ENCODE peak calls at places on chromosomes 16 and 17, in four cellular contexts. One of them, this sample, is unnamed.

GRCh38 chr17:9875441-9875840 is 29.6 kb downstream of the RCVRN start:
- DNase-seq in breast epithelium: no peak
- DNase-seq in cardiac fibroblast: no peak
- DNase-seq in left lung: no peak
- DNase-seq in this sample: no peak

GRCh38 chr17:41792835-41793748 is 6.6 kb upstream of the JUP start:
- DNase-seq in breast epithelium: peak; percentile 87
- DNase-seq in left lung: peak; percentile 87
- DNase-seq in cardiac fibroblast: peak; percentile 49
- DNase-seq in this sample: no peak

GRCh38 chr17:27384261-27384701 is 72.0 kb upstream of the KSR1 start:
- DNase-seq in breast epithelium: peak; percentile 82
- DNase-seq in left lung: no peak
- DNase-seq in cardiac fibroblast: peak; percentile 98
- DNase-seq in this sample: peak; percentile 46

GRCh38 chr16:78237346-78237745 is 137.9 kb downstream of the WWOX start:
- DNase-seq in left lung: no peak
- DNase-seq in cardiac fibroblast: no peak
- DNase-seq in breast epithelium: no peak
- DNase-seq in this sample: no peak

GRCh38 chr16:16027728-16028310 is 78.4 kb downstream of the ABCC1 start:
- DNase-seq in left lung: no peak
- DNase-seq in breast epithelium: no peak
- DNase-seq in cardiac fibroblast: no peak
- DNase-seq in this sample: no peak

GRCh38 chr17:77958716-77959215 is 263 bp downstream of the TNRC6C start:
- DNase-seq in breast epithelium: no peak
- DNase-seq in cardiac fibroblast: no peak
- DNase-seq in left lung: no peak
- DNase-seq in this sample: no peak

GRCh38 chr16:73082608-73083007 is 34.7 kb upstream of the ZFHX3 start:
- DNase-seq in breast epithelium: no peak
- DNase-seq in cardiac fibroblast: peak; percentile 99
- DNase-seq in left lung: no peak
- DNase-seq in this sample: no peak

GRCh38 chr16:50289950-50290764 is 23.8 kb downstream of the ADCY7 start:
- DNase-seq in left lung: peak; percentile 66
- DNase-seq in cardiac fibroblast: no peak
- DNase-seq in breast epithelium: no peak
- DNase-seq in this sample: no peak

GRCh38 chr16:30858829-30859423 is 35.0 kb downstream of the BCL7C start:
- DNase-seq in breast epithelium: no peak
- DNase-seq in left lung: no peak
- DNase-seq in cardiac fibroblast: no peak
- DNase-seq in this sample: no peak

GRCh38 chr17:28347261-28347891 is 10.0 kb downstream of the POLDIP2 start:
- DNase-seq in breast epithelium: peak; percentile 69
- DNase-seq in left lung: no peak
- DNase-seq in cardiac fibroblast: peak; percentile 92
- DNase-seq in this sample: no peak

GRCh38 chr17:76032780-76033108 is 5.6 kb upstream of the EVPL start:
- DNase-seq in cardiac fibroblast: no peak
- DNase-seq in left lung: no peak
- DNase-seq in breast epithelium: no peak
- DNase-seq in this sample: no peak

GRCh38 chr17:50440172-50440837 is 14.3 kb downstream of the ACSF2 start:
- DNase-seq in breast epithelium: peak; percentile 56
- DNase-seq in left lung: no peak
- DNase-seq in cardiac fibroblast: no peak
- DNase-seq in this sample: no peak

GRCh38 chr17:49659983-49660382 is 17.9 kb downstream of the SPOP start:
- DNase-seq in cardiac fibroblast: no peak
- DNase-seq in breast epithelium: no peak
- DNase-seq in left lung: no peak
- DNase-seq in this sample: no peak

GRCh38 chr16:728131-728889 is 1.4 kb downstream of the HAGHL start:
- DNase-seq in cardiac fibroblast: peak; percentile 79
- DNase-seq in left lung: peak; percentile 88
- DNase-seq in breast epithelium: peak; percentile 48
- DNase-seq in this sample: peak; percentile 80

GRCh38 chr17:38885044-38885727 is 15.3 kb downstream of the LASP1 start:
- DNase-seq in breast epithelium: no peak
- DNase-seq in cardiac fibroblast: no peak
- DNase-seq in left lung: no peak
- DNase-seq in this sample: no peak

GRCh38 chr17:50955667-50956120 is 89.5 kb upstream of the TOB1 start:
- DNase-seq in cardiac fibroblast: no peak
- DNase-seq in left lung: no peak
- DNase-seq in breast epithelium: no peak
- DNase-seq in this sample: no peak

GRCh38 chr17:29565643-29566472 is 979 bp downstream of the ABHD15 start:
- DNase-seq in left lung: peak; percentile 93
- DNase-seq in cardiac fibroblast: no peak
- DNase-seq in breast epithelium: no peak
- DNase-seq in this sample: no peak
- TF ChIP-seq CTCF in left lung: no peak
- TF ChIP-seq CTCF in cardiac fibroblast: no peak
- TF ChIP-seq CTCF in breast epithelium: no peak
- TF ChIP-seq CTCF in this sample: no peak

DNA sequence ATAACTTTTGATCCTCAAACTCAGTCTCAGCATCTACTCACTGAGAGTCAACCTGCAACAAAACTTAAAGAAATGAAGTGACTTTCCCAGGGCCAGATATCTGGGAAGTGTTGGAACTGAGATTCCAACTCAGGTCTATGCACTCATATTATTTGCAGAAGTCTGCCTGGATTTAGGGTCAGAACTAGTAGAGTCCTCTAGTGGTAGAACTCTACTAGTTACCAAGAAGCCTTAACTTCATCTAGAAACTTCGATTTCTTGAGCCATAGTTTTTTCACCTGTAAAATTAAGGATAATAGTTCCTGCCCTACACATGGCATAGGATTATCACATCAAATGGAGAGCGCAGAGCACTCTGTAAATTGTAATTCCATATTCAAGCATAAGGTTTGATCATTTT is 23.4 kb upstream of the KRT24 start:
- DNase-seq in breast epithelium: no peak
- DNase-seq in cardiac fibroblast: peak; percentile 5
- DNase-seq in left lung: no peak
- DNase-seq in this sample: no peak
- TF ChIP-seq CTCF in breast epithelium: peak; percentile 21
- TF ChIP-seq CTCF in cardiac fibroblast: peak; percentile 32
- TF ChIP-seq CTCF in left lung: peak; percentile 17
- TF ChIP-seq CTCF in this sample: peak; percentile 38

GRCh38 chr17:35069311-35069710 is 5.8 kb upstream of the RFFL start:
- DNase-seq in cardiac fibroblast: peak; percentile 88
- DNase-seq in breast epithelium: no peak
- DNase-seq in left lung: no peak
- DNase-seq in this sample: no peak

GRCh38 chr17:35068249-35068648 is 4.7 kb upstream of the RFFL start:
- DNase-seq in left lung: no peak
- DNase-seq in cardiac fibroblast: no peak
- DNase-seq in breast epithelium: no peak
- DNase-seq in this sample: no peak

GRCh38 chr17:35065880-35066279 is 2.4 kb upstream of the RFFL start:
- DNase-seq in cardiac fibroblast: no peak
- DNase-seq in breast epithelium: no peak
- DNase-seq in left lung: no peak
- DNase-seq in this sample: no peak

GRCh38 chr17:35062284-35062683 is 1.2 kb downstream of the RFFL start:
- DNase-seq in cardiac fibroblast: no peak
- DNase-seq in left lung: no peak
- DNase-seq in breast epithelium: no peak
- DNase-seq in this sample: no peak

GRCh38 chr17:35063514-35064223 is at the start of gene RFFL:
- DNase-seq in left lung: peak; percentile 85
- DNase-seq in cardiac fibroblast: peak; percentile 99
- DNase-seq in breast epithelium: peak; percentile 94
- DNase-seq in this sample: peak; percentile 93
- TF ChIP-seq CTCF in left lung: no peak
- TF ChIP-seq CTCF in cardiac fibroblast: no peak
- TF ChIP-seq CTCF in breast epithelium: no peak
- TF ChIP-seq CTCF in this sample: peak; percentile 50

GRCh38 chr17:66203274-66204015 is 11.5 kb upstream of the CEP112 start:
- DNase-seq in cardiac fibroblast: no peak
- DNase-seq in breast epithelium: no peak
- DNase-seq in left lung: no peak
- DNase-seq in this sample: no peak

GRCh38 chr17:66198242-66198641 is 6.3 kb upstream of the CEP112 start:
- DNase-seq in left lung: no peak
- DNase-seq in breast epithelium: no peak
- DNase-seq in cardiac fibroblast: no peak
- DNase-seq in this sample: no peak

GRCh38 chr17:66200685-66201092 is 8.8 kb upstream of the CEP112 start:
- DNase-seq in left lung: no peak
- DNase-seq in cardiac fibroblast: peak; percentile 82
- DNase-seq in breast epithelium: no peak
- DNase-seq in this sample: peak; percentile 67
- TF ChIP-seq CTCF in left lung: peak; percentile 41
- TF ChIP-seq CTCF in cardiac fibroblast: peak; percentile 67
- TF ChIP-seq CTCF in breast epithelium: peak; percentile 21
- TF ChIP-seq CTCF in this sample: peak; percentile 87

GRCh38 chr16:13697568-13697967 is 222.4 kb upstream of the ERCC4 start:
- DNase-seq in cardiac fibroblast: no peak
- DNase-seq in breast epithelium: no peak
- DNase-seq in left lung: no peak
- DNase-seq in this sample: no peak
- TF ChIP-seq CTCF in cardiac fibroblast: no peak
- TF ChIP-seq CTCF in breast epithelium: no peak
- TF ChIP-seq CTCF in left lung: no peak
- TF ChIP-seq CTCF in this sample: no peak

DNA sequence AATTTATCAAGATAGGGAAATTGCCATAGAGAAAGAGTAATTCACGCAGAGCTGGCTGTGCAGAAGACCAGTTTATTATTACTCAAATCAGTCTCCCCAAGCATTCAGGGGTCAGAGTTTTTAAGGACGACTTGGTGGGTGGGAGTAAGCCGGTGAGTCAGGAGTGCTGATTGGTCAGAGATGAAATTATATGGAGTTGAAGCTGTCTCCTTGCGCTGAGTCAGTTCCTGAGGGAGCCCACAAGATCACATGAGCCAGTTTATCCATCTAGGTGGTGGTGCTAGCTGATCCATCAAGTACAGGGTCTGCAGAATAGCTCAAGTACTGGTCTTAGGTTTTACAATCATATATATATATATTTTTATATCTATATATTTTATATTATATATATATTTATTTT is 6.0 kb upstream of the AQP8 start:
- DNase-seq in cardiac fibroblast: peak; percentile 66
- DNase-seq in left lung: no peak
- DNase-seq in breast epithelium: no peak
- DNase-seq in this sample: no peak
- TF ChIP-seq CTCF in cardiac fibroblast: no peak
- TF ChIP-seq CTCF in left lung: no peak
- TF ChIP-seq CTCF in breast epithelium: no peak
- TF ChIP-seq CTCF in this sample: no peak

GRCh38 chr16:66881014-66881417 is 701 bp downstream of the PDP2 start:
- DNase-seq in breast epithelium: peak; percentile 26
- DNase-seq in cardiac fibroblast: no peak
- DNase-seq in left lung: no peak
- DNase-seq in this sample: no peak
- TF ChIP-seq CTCF in breast epithelium: no peak
- TF ChIP-seq CTCF in cardiac fibroblast: no peak
- TF ChIP-seq CTCF in left lung: no peak
- TF ChIP-seq CTCF in this sample: no peak

GRCh38 chr16:86476956-86477530 is 33.3 kb upstream of the FOXF1 start:
- DNase-seq in breast epithelium: no peak
- DNase-seq in left lung: no peak
- DNase-seq in cardiac fibroblast: no peak
- DNase-seq in this sample: no peak
- TF ChIP-seq CTCF in breast epithelium: no peak
- TF ChIP-seq CTCF in left lung: no peak
- TF ChIP-seq CTCF in cardiac fibroblast: no peak
- TF ChIP-seq CTCF in this sample: no peak

GRCh38 chr17:12575641-12576040 is 90.0 kb upstream of the MYOCD start:
- DNase-seq in breast epithelium: no peak
- DNase-seq in left lung: no peak
- DNase-seq in cardiac fibroblast: no peak
- DNase-seq in this sample: peak; percentile 66
- TF ChIP-seq CTCF in breast epithelium: no peak
- TF ChIP-seq CTCF in left lung: no peak
- TF ChIP-seq CTCF in cardiac fibroblast: no peak
- TF ChIP-seq CTCF in this sample: no peak